ENCODE peak calls at places on chromosomes 2 and 18, in eight cellular contexts. I is lower lobe of right lung; M is H54; P is cardiac fibroblast; R is adrenal gland; N is activated CD4-positive, alpha-beta T cell treated with anti-CD3 and anti-CD28 coated beads for 1 hour; C is KBM-7; O is NCI-H345. V is an unnamed sample.

GRCh38 chr2:168686485-168687191 is 115.8 kb upstream of the NOSTRIN start:
- DNase-seq in I (no peak), M (peak; percentile 19), P (peak; percentile 39), R (no peak), N (no peak), C (no peak), O (no peak), V (peak; percentile 33)

GRCh38 chr2:15136639-15137038 is 424.5 kb downstream of the NBAS start:
- DNase-seq in I (no peak), M (no peak), P (no peak), R (no peak), N (no peak), C (no peak), O (no peak), V (no peak)

GRCh38 chr2:38747007-38747424 is 4.1 kb downstream of the SRSF7 start:
- DNase-seq in I (no peak), M (no peak), P (no peak), R (no peak), N (no peak), C (no peak), O (no peak), V (no peak)

GRCh38 chr2:114814355-114814754 is 371.9 kb downstream of the DPP10 start:
- DNase-seq in I (no peak), M (no peak), P (no peak), R (no peak), N (no peak), C (no peak), O (no peak), V (no peak)

GRCh38 chr2:180033993-180034894 is 27.1 kb upstream of the CWC22 start:
- DNase-seq in I (no peak), M (no peak), P (peak; percentile 81), R (no peak), N (no peak), C (peak; percentile 66), O (peak; percentile 88), V (peak; percentile 39)

GRCh38 chr2:226362991-226363390 is 436.6 kb downstream of the IRS1 start:
- DNase-seq in I (no peak), M (no peak), P (peak; percentile 14), R (no peak), N (no peak), C (no peak), O (no peak), V (peak; percentile 55)

GRCh38 chr18:5317186-5317585 is 21.7 kb upstream of the ZBTB14 start:
- DNase-seq in I (no peak), M (no peak), P (peak; percentile 10), R (no peak), N (no peak), C (no peak), O (no peak), V (peak; percentile 50)

GRCh38 chr2:64049633-64050220 is 30.5 kb upstream of the VPS54 start:
- DNase-seq in I (peak; percentile 48), M (peak; percentile 23), P (peak; percentile 81), R (peak; percentile 68), N (peak; percentile 61), C (peak; percentile 86), O (peak; percentile 73), V (peak; percentile 85)

GRCh38 chr2:73233932-73234832 is at the start of gene CCT7:
- DNase-seq in I (peak; percentile 90), M (peak; percentile 68), P (peak; percentile 92), R (peak; percentile 88), N (peak; percentile 77), C (peak; percentile 92), O (peak; percentile 94), V (peak; percentile 94)